ENCODE peak calls at places on chromosomes 12 and 14, in four cellular contexts. X is stimulated activated CD8-positive, alpha-beta memory T cell treated with anti-CD3 and anti-CD28 coated beads, Interleukin-2, amount 100 ng/mL, for 1 hour; R is lower leg skin; O is body of pancreas. U is an unnamed sample.

GRCh38 chr12:53803194-53803593 is 51.4 kb upstream of the CISTR start:
- DNase-seq in R (no peak), O (no peak), X (no peak), U (no peak)

GRCh38 chr14:50103558-50103957 is 12.8 kb downstream of the VCPKMT start:
- DNase-seq in R (no peak), X (no peak), O (no peak), U (no peak)

GRCh38 chr12:121718653-121719239 is 6.2 kb downstream of the TMEM120B start:
- DNase-seq in R (no peak), O (no peak), X (no peak), U (no peak)

GRCh38 chr12:124517260-124518050 is 50.0 kb downstream of the NCOR2 start:
- DNase-seq in O (peak; percentile 93), X (no peak), R (peak; percentile 66), U (peak; percentile 75)

GRCh38 chr12:94198469-94198868 is 50.1 kb downstream of the PLXNC1 start:
- DNase-seq in X (no peak), O (no peak), R (no peak), U (no peak)

GRCh38 chr14:85234626-85235025 is 295.3 kb upstream of the FLRT2 start:
- DNase-seq in X (no peak), O (no peak), R (no peak), U (no peak)

GRCh38 chr12:32140867-32141266 is 34.2 kb downstream of the BICD1 start:
- DNase-seq in X (no peak), R (no peak), O (no peak), U (no peak)

GRCh38 chr12:47085815-47086252 is 6.1 kb upstream of the AMIGO2 start:
- DNase-seq in O (no peak), X (no peak), R (no peak), U (no peak)

GRCh38 chr14:51095854-51096823 is 1.2 kb upstream of the TRIM9 start:
- DNase-seq in R (peak; percentile 69), X (no peak), O (peak; percentile 13), U (peak; percentile 43)

GRCh38 chr14:55686713-55687112 is 106.7 kb downstream of the KTN1 start:
- DNase-seq in O (no peak), X (no peak), R (no peak), U (no peak)

GRCh38 chr12:89414851-89415250 is 62.5 kb upstream of the DUSP6 start:
- DNase-seq in O (no peak), X (no peak), R (no peak), U (no peak)

GRCh38 chr12:57231276-57232021 is 1.9 kb downstream of the SHMT2 start:
- DNase-seq in O (no peak), X (no peak), R (no peak), U (no peak)

GRCh38 chr12:23640754-23641153 is 308.7 kb downstream of the SOX5 start:
- DNase-seq in R (no peak), O (no peak), X (no peak), U (no peak)

GRCh38 chr14:88507208-88507607 is 47.6 kb downstream of the PTPN21 start:
- DNase-seq in R (no peak), X (no peak), O (no peak), U (no peak)

GRCh38 chr12:16174282-16174681 is 103.2 kb downstream of the SLC15A5 start:
- DNase-seq in X (no peak), O (no peak), R (no peak), U (no peak)

U was measured in frontal cortex.